ENCODE peak calls at places on chromosomes 16 and 17, in seven cellular contexts. V is NCI-H1105 treated with DMSO at 0.1 percent for 48 hours; Z is C1 segment of cervical spinal cord; T is T-helper 2 cell; E is stimulated activated CD8-positive, alpha-beta memory T cell treated with anti-CD3 and anti-CD28 coated beads, Interleukin-12 subunit alpha, Interleukin-12 subunit beta, amount 100 ng/mL, for 1 hour; M is progenitor cell of endocrine pancreas; Q is neuronal stem cell. L is an unnamed sample.

GRCh38 chr16:83363521-83363920 is 444.3 kb upstream of the HSBP1 start:
- DNase-seq in V (no peak), Q (no peak), M (no peak), T (no peak), Z (no peak), E (no peak), L (no peak)

GRCh38 chr16:17072104-17072503 is 398.7 kb downstream of the XYLT1 start:
- DNase-seq in V (no peak), M (no peak), Z (no peak), Q (no peak), T (no peak), E (no peak), L (no peak)

GRCh38 chr17:2940352-2940751 is 123.1 kb downstream of the OR1D5 start:
- DNase-seq in V (no peak), Q (no peak), T (no peak), M (no peak), E (no peak), Z (peak), L (peak)

GRCh38 chr17:81911969-81912368 is 770 bp upstream of the PCYT2 start:
- DNase-seq in Z (no peak), V (no peak), M (no peak), E (no peak), T (no peak), Q (no peak), L (no peak)

GRCh38 chr16:58451945-58452401 is 48.0 kb upstream of the NDRG4 start:
- DNase-seq in V (no peak), M (no peak), E (no peak), T (no peak), Z (no peak), Q (no peak), L (no peak)

GRCh38 chr17:64628641-64629040 is 33.5 kb downstream of the SMURF2 start:
- DNase-seq in Z (no peak), M (no peak), Q (no peak), V (no peak), T (no peak), E (no peak), L (no peak)

GRCh38 chr16:79728048-79728922 is 127.7 kb upstream of the MAF start:
- DNase-seq in T (no peak), M (no peak), Q (no peak), Z (no peak), E (no peak), V (no peak), L (no peak)

GRCh38 chr17:61734012-61734411 is 129.3 kb downstream of the BRIP1 start:
- DNase-seq in Q (no peak), Z (no peak), V (no peak), E (no peak), M (no peak), T (no peak), L (no peak)

GRCh38 chr17:27571563-27572129 is 59.3 kb upstream of the LGALS9 start:
- DNase-seq in E (no peak), V (no peak), M (no peak), Z (no peak), Q (no peak), T (no peak), L (no peak)

GRCh38 chr17:39617446-39618251 is 9.1 kb upstream of the PPP1R1B start:
- DNase-seq in Z (peak), Q (no peak), T (peak), V (peak), M (no peak), E (peak), L (no peak)

GRCh38 chr17:57938061-57938502 is 17.1 kb downstream of the CUEDC1 start:
- DNase-seq in Q (no peak), Z (no peak), E (no peak), M (no peak), T (no peak), V (no peak), L (no peak)

GRCh38 chr16:69150146-69150865 is 17.9 kb downstream of the UTP4 start:
- DNase-seq in Z (peak), E (peak), V (peak), T (no peak), Q (peak), M (peak), L (peak)

L was measured in pons.